ENCODE peak calls at places on chromosome 15, in six cellular contexts. One of them, this sample, is unnamed.

GRCh38 chr15:81182031-81182745 is 14.5 kb upstream of the IL16 start:
- DNase-seq in gastrocnemius medialis: no peak
- DNase-seq in stomach: no peak
- DNase-seq in HepG2: no peak
- DNase-seq in suprapubic skin: peak
- DNase-seq in ovary: no peak
- DNase-seq in this sample: no peak

GRCh38 chr15:89837134-89837829 is 22.6 kb upstream of the ANPEP start:
- DNase-seq in stomach: no peak
- DNase-seq in suprapubic skin: no peak
- DNase-seq in gastrocnemius medialis: no peak
- DNase-seq in HepG2: no peak
- DNase-seq in ovary: no peak
- DNase-seq in this sample: no peak

GRCh38 chr15:40006646-40007045 is 32.3 kb downstream of the SRP14 start:
- DNase-seq in HepG2: no peak
- DNase-seq in ovary: no peak
- DNase-seq in gastrocnemius medialis: no peak
- DNase-seq in stomach: no peak
- DNase-seq in suprapubic skin: no peak
- DNase-seq in this sample: no peak

GRCh38 chr15:89680282-89680873 is 1.2 kb upstream of the PLIN1 start:
- DNase-seq in stomach: peak
- DNase-seq in gastrocnemius medialis: peak
- DNase-seq in HepG2: peak
- DNase-seq in suprapubic skin: no peak
- DNase-seq in ovary: peak
- DNase-seq in this sample: peak

GRCh38 chr15:76866008-76866407 is 39.1 kb downstream of the SCAPER start:
- DNase-seq in HepG2: no peak
- DNase-seq in stomach: no peak
- DNase-seq in suprapubic skin: no peak
- DNase-seq in ovary: no peak
- DNase-seq in gastrocnemius medialis: peak
- DNase-seq in this sample: no peak

GRCh38 chr15:92839696-92840095 is 60.4 kb upstream of the CHD2 start:
- DNase-seq in stomach: no peak
- DNase-seq in gastrocnemius medialis: no peak
- DNase-seq in suprapubic skin: no peak
- DNase-seq in HepG2: no peak
- DNase-seq in ovary: no peak
- DNase-seq in this sample: no peak

GRCh38 chr15:39874890-39875549 is 45.0 kb downstream of the GPR176 start:
- DNase-seq in stomach: peak
- DNase-seq in suprapubic skin: no peak
- DNase-seq in gastrocnemius medialis: no peak
- DNase-seq in HepG2: peak
- DNase-seq in ovary: no peak
- DNase-seq in this sample: no peak

GRCh38 chr15:35674873-35675781 is 129.2 kb upstream of the DPH6 start:
- DNase-seq in gastrocnemius medialis: no peak
- DNase-seq in suprapubic skin: no peak
- DNase-seq in HepG2: no peak
- DNase-seq in stomach: no peak
- DNase-seq in ovary: no peak
- DNase-seq in this sample: no peak

GRCh38 chr15:66701422-66702034 is 508 bp upstream of the SMAD6 start:
- DNase-seq in gastrocnemius medialis: no peak
- DNase-seq in stomach: peak
- DNase-seq in HepG2: peak
- DNase-seq in ovary: peak
- DNase-seq in suprapubic skin: no peak
- DNase-seq in this sample: peak

GRCh38 chr15:50182233-50183013 is 427 bp downstream of the SLC27A2 start:
- DNase-seq in gastrocnemius medialis: no peak
- DNase-seq in HepG2: no peak
- DNase-seq in suprapubic skin: no peak
- DNase-seq in ovary: peak
- DNase-seq in stomach: peak
- DNase-seq in this sample: no peak

GRCh38 chr15:52733078-52733477 is 53.9 kb upstream of the ATOSA start:
- DNase-seq in HepG2: peak
- DNase-seq in ovary: no peak
- DNase-seq in stomach: no peak
- DNase-seq in suprapubic skin: no peak
- DNase-seq in gastrocnemius medialis: peak
- DNase-seq in this sample: peak

GRCh38 chr15:27427386-27427785 is 456.4 kb downstream of the GABRG3 start:
- DNase-seq in ovary: no peak
- DNase-seq in gastrocnemius medialis: no peak
- DNase-seq in suprapubic skin: no peak
- DNase-seq in stomach: no peak
- DNase-seq in HepG2: no peak
- DNase-seq in this sample: no peak

GRCh38 chr15:36753173-36753572 is 173.7 kb downstream of the CDIN1 start:
- DNase-seq in gastrocnemius medialis: no peak
- DNase-seq in HepG2: no peak
- DNase-seq in stomach: no peak
- DNase-seq in ovary: no peak
- DNase-seq in suprapubic skin: no peak
- DNase-seq in this sample: no peak

GRCh38 chr15:44537728-44538240 is 837 bp downstream of the EIF3J start:
- DNase-seq in stomach: no peak
- DNase-seq in ovary: no peak
- DNase-seq in HepG2: peak
- DNase-seq in gastrocnemius medialis: no peak
- DNase-seq in suprapubic skin: no peak
- DNase-seq in this sample: no peak

GRCh38 chr15:29821416-29822099 is 710 bp downstream of the TJP1 start:
- DNase-seq in stomach: peak
- DNase-seq in HepG2: peak
- DNase-seq in suprapubic skin: peak
- DNase-seq in gastrocnemius medialis: peak
- DNase-seq in ovary: peak
- DNase-seq in this sample: peak

GRCh38 chr15:70597056-70597603 is 166.2 kb downstream of the UACA start:
- DNase-seq in suprapubic skin: no peak
- DNase-seq in HepG2: peak
- DNase-seq in gastrocnemius medialis: no peak
- DNase-seq in ovary: no peak
- DNase-seq in stomach: no peak
- DNase-seq in this sample: no peak

GRCh38 chr15:32994810-32995424 is 199.6 kb downstream of the FMN1 start:
- DNase-seq in ovary: no peak
- DNase-seq in gastrocnemius medialis: no peak
- DNase-seq in stomach: no peak
- DNase-seq in suprapubic skin: no peak
- DNase-seq in HepG2: peak
- DNase-seq in this sample: no peak

GRCh38 chr15:33547876-33548275 is 237.1 kb downstream of the RYR3 start:
- DNase-seq in suprapubic skin: no peak
- DNase-seq in gastrocnemius medialis: no peak
- DNase-seq in HepG2: peak
- DNase-seq in stomach: no peak
- DNase-seq in ovary: peak
- DNase-seq in this sample: no peak

GRCh38 chr15:81133782-81134461 is at the start of gene CFAP161:
- DNase-seq in gastrocnemius medialis: peak
- DNase-seq in HepG2: peak
- DNase-seq in stomach: peak
- DNase-seq in suprapubic skin: peak
- DNase-seq in ovary: peak
- DNase-seq in this sample: peak

GRCh38 chr15:79954659-79955058 is 16.3 kb downstream of the BCL2A1 start:
- DNase-seq in ovary: no peak
- DNase-seq in suprapubic skin: no peak
- DNase-seq in HepG2: no peak
- DNase-seq in stomach: no peak
- DNase-seq in gastrocnemius medialis: no peak
- DNase-seq in this sample: peak

GRCh38 chr15:92882697-92883642 is 17.2 kb upstream of the CHD2 start:
- DNase-seq in gastrocnemius medialis: no peak
- DNase-seq in stomach: no peak
- DNase-seq in HepG2: no peak
- DNase-seq in ovary: peak
- DNase-seq in suprapubic skin: no peak
- DNase-seq in this sample: peak

GRCh38 chr15:95277266-95277665 is 1045.9 kb downstream of the MCTP2 start:
- DNase-seq in stomach: no peak
- DNase-seq in HepG2: no peak
- DNase-seq in gastrocnemius medialis: no peak
- DNase-seq in ovary: no peak
- DNase-seq in suprapubic skin: no peak
- DNase-seq in this sample: no peak

DNA sequence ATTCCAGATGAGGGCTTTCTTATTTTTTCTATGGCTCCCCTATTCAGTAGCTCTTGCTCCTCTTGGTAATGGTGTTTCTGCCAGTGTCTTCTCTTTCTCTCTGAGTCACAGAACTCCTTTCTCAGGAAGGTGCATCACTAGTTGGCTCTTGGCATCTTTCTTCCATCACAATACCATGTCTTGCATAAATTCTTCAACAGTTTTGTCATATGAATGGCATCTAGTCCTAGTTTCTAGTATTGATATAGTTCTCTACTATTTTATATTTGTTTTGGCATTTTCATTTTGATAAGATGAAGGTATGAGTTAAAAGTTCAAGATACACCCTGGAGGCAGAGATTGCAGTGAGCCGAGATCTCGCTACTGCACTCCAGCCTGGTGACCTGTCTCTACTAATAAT is 51.0 kb downstream of the REC114 start:
- DNase-seq in HepG2: no peak
- DNase-seq in ovary: no peak
- DNase-seq in gastrocnemius medialis: no peak
- DNase-seq in stomach: no peak
- DNase-seq in suprapubic skin: no peak
- DNase-seq in this sample: no peak
- TF ChIP-seq POLR2A in HepG2: no peak
- TF ChIP-seq POLR2A in ovary: no peak
- TF ChIP-seq POLR2A in gastrocnemius medialis: no peak
- TF ChIP-seq POLR2A in stomach: no peak
- TF ChIP-seq POLR2A in suprapubic skin: no peak
- TF ChIP-seq POLR2A in this sample: no peak

DNA sequence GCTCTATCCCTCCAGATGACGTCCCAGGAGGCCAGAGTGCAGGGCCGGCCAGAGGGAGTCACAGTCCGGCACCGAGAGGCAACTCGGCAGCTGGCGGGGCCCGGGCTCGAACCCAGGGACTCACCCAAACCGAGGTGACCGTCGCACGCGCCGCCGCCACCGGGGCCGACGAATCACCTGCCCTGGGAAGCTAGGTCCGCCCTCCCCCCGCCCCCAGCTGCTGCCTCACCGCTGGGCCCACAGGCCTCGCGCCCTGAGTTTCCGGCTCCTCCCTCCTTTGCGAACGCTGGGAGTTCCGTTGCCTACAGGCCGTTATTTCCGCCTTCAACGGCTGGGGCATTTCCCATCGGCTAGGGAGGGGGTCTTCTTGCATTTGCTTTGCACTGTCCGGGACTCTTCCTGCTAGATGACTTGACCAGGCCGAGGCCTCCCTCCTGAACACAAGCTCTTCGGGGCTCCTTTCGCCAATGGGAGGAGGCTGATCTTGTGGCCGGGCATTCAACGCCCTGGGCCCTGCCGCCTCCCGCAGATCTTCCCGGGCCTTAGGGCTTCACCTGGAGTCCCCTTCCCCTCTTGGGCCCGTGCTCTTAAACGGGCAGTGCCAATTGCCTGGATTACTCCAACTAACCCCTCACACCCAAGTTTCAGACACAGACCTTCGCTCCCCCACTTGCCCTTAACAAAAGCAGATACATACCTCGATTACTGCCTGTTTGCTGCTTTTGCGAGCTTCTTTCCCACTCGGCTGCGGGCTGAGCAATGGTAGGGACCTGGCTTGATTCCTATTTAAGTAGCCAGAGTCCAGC is at the start of gene SNUPN:
- DNase-seq in stomach: peak
- DNase-seq in suprapubic skin: peak
- DNase-seq in ovary: peak
- DNase-seq in HepG2: peak
- DNase-seq in gastrocnemius medialis: peak
- DNase-seq in this sample: peak
- TF ChIP-seq POLR2A in stomach: no peak
- TF ChIP-seq POLR2A in suprapubic skin: no peak
- TF ChIP-seq POLR2A in ovary: peak
- TF ChIP-seq POLR2A in HepG2: peak
- TF ChIP-seq POLR2A in gastrocnemius medialis: peak
- TF ChIP-seq POLR2A in this sample: peak

DNA sequence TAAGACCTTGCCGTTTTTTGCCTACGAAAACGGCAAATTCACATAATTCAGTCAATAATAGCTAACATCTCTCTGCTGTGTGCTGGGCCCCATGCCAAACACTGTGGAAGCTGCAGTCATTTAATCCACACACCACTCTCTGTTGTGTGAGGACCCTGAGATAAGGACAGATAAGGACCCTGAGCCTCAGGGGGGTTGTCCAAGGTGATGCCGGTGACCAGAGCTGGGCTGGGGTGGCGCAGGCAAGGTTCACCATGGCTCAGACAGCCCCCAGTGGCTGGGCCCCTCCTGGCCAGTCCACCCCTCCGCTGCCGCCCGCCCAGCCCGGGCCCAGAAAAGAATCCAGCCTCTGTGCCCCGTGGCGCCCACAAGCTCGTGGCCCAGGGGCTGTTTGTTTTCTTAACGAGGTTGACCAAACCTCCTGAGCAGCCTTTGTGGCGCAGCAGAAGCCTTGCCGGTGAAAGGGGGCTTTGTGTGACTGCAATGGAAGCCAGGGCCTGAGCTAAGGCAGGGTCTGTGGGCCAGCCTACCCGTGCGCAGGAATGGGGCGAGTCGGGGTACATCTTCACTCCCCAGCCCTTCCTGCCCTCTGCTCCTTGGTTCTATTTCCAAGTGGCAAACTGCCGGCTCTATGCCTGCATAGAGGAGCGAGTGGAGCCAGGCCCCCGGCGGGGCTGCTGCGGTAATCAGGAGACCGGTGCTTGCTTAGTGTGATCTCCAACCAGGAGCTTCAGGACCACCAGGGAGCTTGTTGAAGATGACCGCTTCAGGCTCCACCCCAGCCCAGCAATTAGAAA is 4.4 kb upstream of the SNX22 start:
- DNase-seq in ovary: no peak
- DNase-seq in gastrocnemius medialis: no peak
- DNase-seq in suprapubic skin: peak
- DNase-seq in HepG2: peak
- DNase-seq in stomach: no peak
- DNase-seq in this sample: no peak
- TF ChIP-seq POLR2A in ovary: no peak
- TF ChIP-seq POLR2A in gastrocnemius medialis: no peak
- TF ChIP-seq POLR2A in suprapubic skin: no peak
- TF ChIP-seq POLR2A in HepG2: no peak
- TF ChIP-seq POLR2A in stomach: no peak
- TF ChIP-seq POLR2A in this sample: no peak

DNA sequence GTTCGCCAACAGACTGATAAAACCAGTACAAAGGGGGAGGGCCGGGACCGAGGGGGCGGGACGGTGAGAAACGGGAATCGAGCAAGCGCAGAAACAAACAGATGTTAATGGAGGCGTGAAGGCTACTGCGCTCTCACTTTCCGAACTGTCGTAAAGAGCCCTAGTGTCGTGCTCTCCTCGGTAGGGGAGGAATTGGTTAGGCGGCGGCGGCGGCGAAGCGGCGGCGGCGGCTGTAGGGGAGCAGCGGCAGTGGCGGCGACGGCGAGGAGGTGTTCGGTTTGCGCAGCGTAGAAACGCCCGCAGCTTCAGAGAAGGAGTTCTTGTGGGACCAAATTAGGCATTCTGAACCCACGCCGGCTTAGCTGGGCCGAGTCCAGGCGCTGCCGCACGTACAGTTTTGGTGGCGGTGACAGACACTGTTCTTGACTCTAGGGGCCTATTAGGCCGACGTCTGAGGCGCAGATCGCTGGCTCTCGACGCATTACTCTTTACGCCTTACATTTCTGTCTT is at the start of gene RNF111:
- DNase-seq in gastrocnemius medialis: peak
- DNase-seq in ovary: peak
- DNase-seq in suprapubic skin: peak
- DNase-seq in stomach: peak
- DNase-seq in HepG2: peak
- DNase-seq in this sample: peak
- TF ChIP-seq POLR2A in gastrocnemius medialis: peak
- TF ChIP-seq POLR2A in ovary: peak
- TF ChIP-seq POLR2A in suprapubic skin: peak
- TF ChIP-seq POLR2A in stomach: no peak
- TF ChIP-seq POLR2A in HepG2: peak
- TF ChIP-seq POLR2A in this sample: peak

This sample was measured in right lobe of liver.